ENCODE peak calls at places on chromosomes 16 and 17, in ten cellular contexts. S, P, O, M, C, Z, I, D, L and B are unnamed samples.

GRCh38 chr17:75752405-75753192 is 12.4 kb downstream of the GALK1 start:
- DNase-seq in S (no peak), Z (no peak), C (no peak), P (no peak), I (no peak), D (no peak), M (no peak), L (no peak), O (no peak), B (no peak)

GRCh38 chr17:17269926-17270773 is 10.9 kb downstream of the COPS3 start:
- DNase-seq in I (peak), M (no peak), D (no peak), P (no peak), S (peak), O (no peak), C (no peak), Z (peak), L (no peak), B (peak)

GRCh38 chr17:79395046-79395445 is 215.8 kb downstream of the RBFOX3 start:
- DNase-seq in I (no peak), Z (no peak), D (no peak), P (no peak), M (no peak), C (no peak), O (no peak), S (no peak), L (no peak), B (no peak)

GRCh38 chr17:74337834-74338500 is 11.9 kb downstream of the KIF19 start:
- DNase-seq in P (peak), L (no peak), Z (no peak), D (no peak), I (no peak), C (no peak), M (no peak), S (no peak), O (no peak), B (no peak)

GRCh38 chr16:76653390-76654026 is 376.3 kb downstream of the CNTNAP4 start:
- DNase-seq in L (peak), I (no peak), D (peak), Z (no peak), O (peak), S (peak), C (peak), M (no peak), P (peak), B (peak)

GRCh38 chr17:65279456-65279855 is 142.3 kb downstream of the RGS9 start:
- DNase-seq in O (no peak), D (no peak), C (no peak), Z (no peak), P (no peak), I (no peak), M (no peak), L (no peak), S (no peak), B (no peak)

GRCh38 chr17:79513805-79514535 is 96.9 kb downstream of the RBFOX3 start:
- DNase-seq in P (no peak), L (no peak), I (no peak), O (no peak), D (no peak), Z (no peak), S (no peak), C (no peak), M (no peak), B (no peak)

GRCh38 chr17:75898065-75898464 is 1.3 kb upstream of the TRIM65 start:
- DNase-seq in Z (no peak), L (no peak), M (no peak), D (no peak), S (no peak), O (no peak), C (no peak), I (no peak), P (no peak), B (no peak)

GRCh38 chr16:21946889-21947635 is 6.1 kb upstream of the UQCRC2 start:
- DNase-seq in M (no peak), L (no peak), C (no peak), D (no peak), O (no peak), P (no peak), S (no peak), I (no peak), Z (no peak), B (no peak)

GRCh38 chr17:46035112-46035818 is 36.2 kb downstream of the STH start:
- DNase-seq in P (no peak), L (no peak), D (no peak), M (no peak), I (no peak), Z (peak), C (no peak), S (no peak), O (no peak), B (no peak)

GRCh38 chr16:89322381-89323119 is 105.0 kb downstream of the ZNF778 start:
- DNase-seq in M (no peak), C (no peak), S (peak), I (no peak), P (peak), D (no peak), O (peak), L (peak), Z (no peak), B (peak)

GRCh38 chr16:67883872-67884261 is 818 bp upstream of the NRN1L start:
- DNase-seq in L (peak), O (no peak), P (peak), C (no peak), S (peak), M (peak), I (peak), D (no peak), Z (peak), B (peak)

GRCh38 chr17:81397314-81398169 is 2.3 kb downstream of the BAHCC1 start:
- DNase-seq in S (peak), O (no peak), I (no peak), L (peak), Z (no peak), C (peak), M (no peak), D (no peak), P (no peak), B (peak)

GRCh38 chr16:3246876-3247275 is 9.6 kb downstream of the MEFV start:
- DNase-seq in P (no peak), I (no peak), L (no peak), C (no peak), D (no peak), Z (no peak), M (no peak), O (no peak), S (no peak), B (no peak)

GRCh38 chr17:12415031-12415430 is 250.7 kb upstream of the MYOCD start:
- DNase-seq in Z (no peak), I (no peak), M (no peak), D (no peak), C (peak), L (peak), O (peak), P (no peak), S (peak), B (peak)

GRCh38 chr16:74939688-74940087 is 45.2 kb downstream of the WDR59 start:
- DNase-seq in S (no peak), D (no peak), O (no peak), I (no peak), C (no peak), L (no peak), P (no peak), Z (no peak), M (no peak), B (no peak)

GRCh38 chr16:81645925-81646324 is 133.2 kb upstream of the PLCG2 start:
- DNase-seq in S (no peak), C (no peak), L (no peak), I (no peak), P (no peak), D (no peak), O (no peak), M (no peak), Z (no peak), B (no peak)

GRCh38 chr17:76529643-76530488 is 7.6 kb downstream of the CYGB start:
- DNase-seq in L (peak), D (no peak), C (peak), M (no peak), I (no peak), O (peak), P (peak), Z (no peak), S (peak), B (peak)

GRCh38 chr16:22008215-22009142 is 568 bp downstream of the MOSMO start:
- DNase-seq in I (peak), S (no peak), L (no peak), C (no peak), P (peak), O (no peak), Z (peak), M (peak), D (no peak), B (peak)

GRCh38 chr16:55508941-55509920 is at the start of gene LPCAT2:
- DNase-seq in O (peak), Z (peak), D (no peak), I (no peak), C (peak), M (no peak), S (peak), P (peak), L (peak), B (peak)

GRCh38 chr17:58706351-58707140 is 14.1 kb downstream of the RAD51C start:
- DNase-seq in C (no peak), O (no peak), Z (no peak), L (no peak), S (no peak), P (no peak), M (no peak), I (no peak), D (no peak), B (no peak)

GRCh38 chr16:48041861-48042435 is 113.8 kb downstream of the ABCC12 start:
- DNase-seq in D (no peak), L (no peak), C (no peak), O (no peak), I (no peak), S (no peak), P (no peak), Z (no peak), M (no peak), B (no peak)

GRCh38 chr16:58329147-58329546 is 34.3 kb upstream of the PRSS54 start:
- DNase-seq in Z (no peak), L (peak), I (no peak), P (no peak), S (peak), O (peak), D (no peak), C (peak), M (no peak), B (peak)

GRCh38 chr17:13073013-13073412 is 55.2 kb upstream of the ELAC2 start:
- DNase-seq in D (no peak), Z (no peak), O (no peak), I (no peak), S (no peak), C (no peak), M (no peak), P (no peak), L (no peak), B (no peak)

GRCh38 chr16:23353440-23353839 is 51.3 kb downstream of the SCNN1B start:
- DNase-seq in C (no peak), S (no peak), D (no peak), M (no peak), L (no peak), P (no peak), I (no peak), Z (no peak), O (no peak), B (no peak)

GRCh38 chr16:73058221-73058615 is 10.3 kb upstream of the ZFHX3 start:
- DNase-seq in M (no peak), C (no peak), I (no peak), Z (peak), D (no peak), P (peak), S (no peak), L (peak), O (no peak), B (peak)

GRCh38 chr17:42309142-42309541 is 20.8 kb downstream of the STAT5A start:
- DNase-seq in M (no peak), O (no peak), D (no peak), C (no peak), Z (no peak), I (no peak), S (no peak), L (no peak), P (no peak), B (no peak)

GRCh38 chr16:27174798-27175197 is 28.5 kb upstream of the KDM8 start:
- DNase-seq in P (no peak), C (peak), I (no peak), O (no peak), Z (no peak), S (no peak), L (peak), D (no peak), M (no peak), B (peak)

GRCh38 chr16:12674096-12674495 is 129.6 kb downstream of the CPPED1 start:
- DNase-seq in O (no peak), I (no peak), M (no peak), S (peak), C (peak), Z (no peak), P (no peak), L (peak), D (no peak), B (peak)

GRCh38 chr17:48995332-48995870 is 1.8 kb upstream of the IGF2BP1 start:
- DNase-seq in P (no peak), O (no peak), M (no peak), L (peak), D (no peak), S (no peak), I (no peak), C (no peak), Z (no peak), B (no peak)

GRCh38 chr16:2529961-2530628 is 1.1 kb downstream of the CEMP1 start:
- DNase-seq in I (no peak), P (no peak), D (no peak), Z (peak), M (no peak), L (no peak), O (no peak), S (no peak), C (no peak), B (no peak)